ENCODE peak calls at places on chromosome 5, in five cellular contexts. One of them, this sample, is unnamed.

GRCh38 chr5:141940695-141941271 is 17.1 kb downstream of the DELE1 start:
- DNase-seq in ACHN: no peak
- DNase-seq in ELF-1: no peak
- DNase-seq in MV-4-11: peak; percentile 78
- DNase-seq in T follicular helper cell: no peak
- DNase-seq in this sample: no peak

GRCh38 chr5:6684075-6684474 is 29.2 kb upstream of the TENT4A start:
- DNase-seq in ACHN: no peak
- DNase-seq in ELF-1: no peak
- DNase-seq in MV-4-11: no peak
- DNase-seq in T follicular helper cell: no peak
- DNase-seq in this sample: no peak

GRCh38 chr5:176530983-176531901 is 6.0 kb downstream of the RNF44 start:
- DNase-seq in ACHN: no peak
- DNase-seq in ELF-1: no peak
- DNase-seq in MV-4-11: peak; percentile 7
- DNase-seq in T follicular helper cell: no peak
- DNase-seq in this sample: no peak

GRCh38 chr5:62731011-62731410 is 152.4 kb downstream of the LRRC70 start:
- DNase-seq in ACHN: no peak
- DNase-seq in ELF-1: no peak
- DNase-seq in MV-4-11: peak; percentile 86
- DNase-seq in T follicular helper cell: no peak
- DNase-seq in this sample: no peak

GRCh38 chr5:74056789-74057164 is 430.8 kb downstream of the ARHGEF28 start:
- DNase-seq in ACHN: peak; percentile 39
- DNase-seq in ELF-1: no peak
- DNase-seq in MV-4-11: no peak
- DNase-seq in T follicular helper cell: no peak
- DNase-seq in this sample: peak; percentile 5

GRCh38 chr5:23730023-23730422 is 222.6 kb downstream of the PRDM9 start:
- DNase-seq in ACHN: no peak
- DNase-seq in ELF-1: no peak
- DNase-seq in MV-4-11: no peak
- DNase-seq in T follicular helper cell: no peak
- DNase-seq in this sample: no peak

GRCh38 chr5:98774192-98775046 is 956 bp downstream of the RGMB start:
- DNase-seq in ACHN: peak; percentile 57
- DNase-seq in ELF-1: peak; percentile 88
- DNase-seq in MV-4-11: no peak
- DNase-seq in T follicular helper cell: no peak
- DNase-seq in this sample: peak; percentile 58

GRCh38 chr5:83322273-83322924 is 149.1 kb upstream of the VCAN start:
- DNase-seq in ACHN: no peak
- DNase-seq in ELF-1: no peak
- DNase-seq in MV-4-11: no peak
- DNase-seq in T follicular helper cell: no peak
- DNase-seq in this sample: no peak

GRCh38 chr5:124839371-124839998 is 93.0 kb upstream of the ZNF608 start:
- DNase-seq in ACHN: no peak
- DNase-seq in ELF-1: no peak
- DNase-seq in MV-4-11: no peak
- DNase-seq in T follicular helper cell: no peak
- DNase-seq in this sample: no peak

GRCh38 chr5:151886741-151887261 is 37.9 kb downstream of the GLRA1 start:
- DNase-seq in ACHN: no peak
- DNase-seq in ELF-1: no peak
- DNase-seq in MV-4-11: no peak
- DNase-seq in T follicular helper cell: no peak
- DNase-seq in this sample: no peak

GRCh38 chr5:61293873-61294272 is 38.2 kb upstream of the ZSWIM6 start:
- DNase-seq in ACHN: no peak
- DNase-seq in ELF-1: no peak
- DNase-seq in MV-4-11: no peak
- DNase-seq in T follicular helper cell: no peak
- DNase-seq in this sample: no peak

GRCh38 chr5:14439087-14439841 is 142.3 kb upstream of the OTULINL start:
- DNase-seq in ACHN: no peak
- DNase-seq in ELF-1: no peak
- DNase-seq in MV-4-11: no peak
- DNase-seq in T follicular helper cell: no peak
- DNase-seq in this sample: no peak

GRCh38 chr5:93294184-93294583 is 286.8 kb downstream of the NR2F1-AS1 start:
- DNase-seq in ACHN: no peak
- DNase-seq in ELF-1: no peak
- DNase-seq in MV-4-11: no peak
- DNase-seq in T follicular helper cell: no peak
- DNase-seq in this sample: no peak

GRCh38 chr5:172638209-172638768 is 2.8 kb upstream of the NEURL1B start:
- DNase-seq in ACHN: no peak
- DNase-seq in ELF-1: no peak
- DNase-seq in MV-4-11: no peak
- DNase-seq in T follicular helper cell: no peak
- DNase-seq in this sample: no peak

GRCh38 chr5:167392252-167392651 is 899.2 kb upstream of the WWC1 start:
- DNase-seq in ACHN: no peak
- DNase-seq in ELF-1: peak; percentile 3
- DNase-seq in MV-4-11: no peak
- DNase-seq in T follicular helper cell: no peak
- DNase-seq in this sample: no peak

GRCh38 chr5:62698756-62699155 is 120.1 kb downstream of the LRRC70 start:
- DNase-seq in ACHN: no peak
- DNase-seq in ELF-1: no peak
- DNase-seq in MV-4-11: no peak
- DNase-seq in T follicular helper cell: no peak
- DNase-seq in this sample: no peak

GRCh38 chr5:3537942-3538341 is 57.7 kb upstream of the IRX1 start:
- DNase-seq in ACHN: no peak
- DNase-seq in ELF-1: no peak
- DNase-seq in MV-4-11: no peak
- DNase-seq in T follicular helper cell: no peak
- DNase-seq in this sample: no peak

GRCh38 chr5:173323799-173324114 is 4.5 kb downstream of the STC2 start:
- DNase-seq in ACHN: no peak
- DNase-seq in ELF-1: no peak
- DNase-seq in MV-4-11: no peak
- DNase-seq in T follicular helper cell: no peak
- DNase-seq in this sample: no peak

GRCh38 chr5:58849995-58850667 is 267.3 kb downstream of the RAB3C start:
- DNase-seq in ACHN: peak; percentile 39
- DNase-seq in ELF-1: peak; percentile 58
- DNase-seq in MV-4-11: peak; percentile 26
- DNase-seq in T follicular helper cell: no peak
- DNase-seq in this sample: peak; percentile 79

GRCh38 chr5:152378730-152379129 is 26.3 kb downstream of the NMUR2 start:
- DNase-seq in ACHN: no peak
- DNase-seq in ELF-1: no peak
- DNase-seq in MV-4-11: no peak
- DNase-seq in T follicular helper cell: no peak
- DNase-seq in this sample: no peak

GRCh38 chr5:143652104-143652700 is 159.8 kb upstream of the HMHB1 start:
- DNase-seq in ACHN: no peak
- DNase-seq in ELF-1: no peak
- DNase-seq in MV-4-11: peak; percentile 57
- DNase-seq in T follicular helper cell: no peak
- DNase-seq in this sample: no peak

GRCh38 chr5:122099060-122099790 is 21.2 kb upstream of the LOX start:
- DNase-seq in ACHN: peak; percentile 80
- DNase-seq in ELF-1: peak; percentile 7
- DNase-seq in MV-4-11: no peak
- DNase-seq in T follicular helper cell: no peak
- DNase-seq in this sample: no peak

GRCh38 chr5:76999451-76999850 is 30.8 kb upstream of the AGGF1 start:
- DNase-seq in ACHN: no peak
- DNase-seq in ELF-1: peak; percentile 27
- DNase-seq in MV-4-11: peak; percentile 73
- DNase-seq in T follicular helper cell: no peak
- DNase-seq in this sample: peak; percentile 25

GRCh38 chr5:133926960-133927615 is 41.3 kb downstream of the C5orf15 start:
- DNase-seq in ACHN: peak; percentile 28
- DNase-seq in ELF-1: no peak
- DNase-seq in MV-4-11: no peak
- DNase-seq in T follicular helper cell: no peak
- DNase-seq in this sample: no peak

GRCh38 chr5:116442095-116442534 is 132.5 kb downstream of the SEMA6A start:
- DNase-seq in ACHN: peak; percentile 91
- DNase-seq in ELF-1: peak; percentile 62
- DNase-seq in MV-4-11: no peak
- DNase-seq in T follicular helper cell: no peak
- DNase-seq in this sample: no peak

GRCh38 chr5:146447734-146448380 is 724 bp downstream of the TCERG1 start:
- DNase-seq in ACHN: peak; percentile 50
- DNase-seq in ELF-1: peak; percentile 33
- DNase-seq in MV-4-11: peak; percentile 49
- DNase-seq in T follicular helper cell: no peak
- DNase-seq in this sample: peak; percentile 36

GRCh38 chr5:58927174-58927573 is 344.3 kb downstream of the RAB3C start:
- DNase-seq in ACHN: no peak
- DNase-seq in ELF-1: no peak
- DNase-seq in MV-4-11: peak; percentile 36
- DNase-seq in T follicular helper cell: no peak
- DNase-seq in this sample: no peak

GRCh38 chr5:154593091-154593490 is 115.1 kb upstream of the HAND1 start:
- DNase-seq in ACHN: no peak
- DNase-seq in ELF-1: no peak
- DNase-seq in MV-4-11: no peak
- DNase-seq in T follicular helper cell: no peak
- DNase-seq in this sample: no peak

GRCh38 chr5:128842241-128842640 is 123.0 kb upstream of the SLC27A6 start:
- DNase-seq in ACHN: no peak
- DNase-seq in ELF-1: no peak
- DNase-seq in MV-4-11: no peak
- DNase-seq in T follicular helper cell: no peak
- DNase-seq in this sample: no peak

GRCh38 chr5:52665544-52665943 is 122.2 kb upstream of the ITGA1 start:
- DNase-seq in ACHN: no peak
- DNase-seq in ELF-1: peak; percentile 1
- DNase-seq in MV-4-11: no peak
- DNase-seq in T follicular helper cell: no peak
- DNase-seq in this sample: no peak

GRCh38 chr5:55173696-55174101 is 722 bp upstream of the CDC20B start:
- DNase-seq in ACHN: no peak
- DNase-seq in ELF-1: no peak
- DNase-seq in MV-4-11: no peak
- DNase-seq in T follicular helper cell: no peak
- DNase-seq in this sample: peak; percentile 26

GRCh38 chr5:1035421-1036405 is 27.1 kb downstream of the NKD2 start:
- DNase-seq in ACHN: no peak
- DNase-seq in ELF-1: no peak
- DNase-seq in MV-4-11: no peak
- DNase-seq in T follicular helper cell: no peak
- DNase-seq in this sample: no peak

GRCh38 chr5:96868603-96869371 is 7.5 kb upstream of the ERAP2 start:
- DNase-seq in ACHN: peak; percentile 66
- DNase-seq in ELF-1: peak; percentile 30
- DNase-seq in MV-4-11: peak; percentile 72
- DNase-seq in T follicular helper cell: no peak
- DNase-seq in this sample: peak; percentile 80

GRCh38 chr5:43771611-43772031 is 168.6 kb downstream of the NNT start:
- DNase-seq in ACHN: no peak
- DNase-seq in ELF-1: no peak
- DNase-seq in MV-4-11: no peak
- DNase-seq in T follicular helper cell: no peak
- DNase-seq in this sample: no peak

GRCh38 chr5:132274050-132274869 is 16.8 kb downstream of the PDLIM4 start:
- DNase-seq in ACHN: no peak
- DNase-seq in ELF-1: no peak
- DNase-seq in MV-4-11: no peak
- DNase-seq in T follicular helper cell: no peak
- DNase-seq in this sample: no peak